ENCODE peak calls at places on chromosomes 6 and 20, in seven cellular contexts. P, R, W, N, E, L and Y are unnamed samples.

GRCh38 chr6:107704377-107705013 is 119.6 kb downstream of the SCML4 start:
- DNase-seq in P (peak), R (peak), W (no peak), N (no peak), E (peak), L (peak), Y (no peak)

GRCh38 chr6:127971945-127972391 is 71.1 kb upstream of the THEMIS start:
- DNase-seq in P (no peak), R (peak), W (no peak), N (no peak), E (peak), L (peak), Y (no peak)

GRCh38 chr20:45320948-45321595 is 13.0 kb upstream of the MATN4 start:
- DNase-seq in P (no peak), R (no peak), W (no peak), N (no peak), E (no peak), L (no peak), Y (no peak)

GRCh38 chr20:61517419-61517818 is 265.4 kb downstream of the CDH4 start:
- DNase-seq in P (no peak), R (no peak), W (no peak), N (no peak), E (no peak), L (no peak), Y (no peak)

GRCh38 chr6:108432143-108432542 is 128.6 kb upstream of the FOXO3 start:
- DNase-seq in P (no peak), R (no peak), W (no peak), N (no peak), E (no peak), L (no peak), Y (no peak)

GRCh38 chr6:13099771-13100170 is 228.6 kb downstream of the TBC1D7 start:
- DNase-seq in P (no peak), R (no peak), W (no peak), N (no peak), E (no peak), L (no peak), Y (no peak)

GRCh38 chr6:11146117-11146826 is 34.7 kb upstream of the ERVFRD-1 start:
- DNase-seq in P (no peak), R (no peak), W (no peak), N (no peak), E (no peak), L (no peak), Y (no peak)

GRCh38 chr6:166313255-166314070 is 5.3 kb upstream of the PRR18 start:
- DNase-seq in P (peak), R (peak), W (no peak), N (peak), E (peak), L (peak), Y (no peak)

GRCh38 chr6:75296811-75297779 is 12.5 kb upstream of the TMEM30A start:
- DNase-seq in P (no peak), R (peak), W (no peak), N (no peak), E (peak), L (peak), Y (no peak)

GRCh38 chr6:112933947-112934346 is 586.8 kb downstream of the RFPL4B start:
- DNase-seq in P (no peak), R (no peak), W (no peak), N (no peak), E (no peak), L (no peak), Y (no peak)

GRCh38 chr6:160767019-160767646 is 65.1 kb downstream of the PLG start:
- DNase-seq in P (peak), R (no peak), W (no peak), N (peak), E (peak), L (peak), Y (no peak)

GRCh38 chr20:63090682-63091571 is 84.2 kb upstream of the BHLHE23 start:
- DNase-seq in P (no peak), R (no peak), W (no peak), N (peak), E (no peak), L (no peak), Y (no peak)

GRCh38 chr6:156175971-156176421 is 601.2 kb upstream of the ARID1B start:
- DNase-seq in P (peak), R (no peak), W (no peak), N (peak), E (peak), L (peak), Y (no peak)

GRCh38 chr20:25278636-25279361 is 30.9 kb downstream of the PYGB start:
- DNase-seq in P (no peak), R (no peak), W (no peak), N (peak), E (no peak), L (no peak), Y (no peak)

GRCh38 chr6:37643851-37644672 is 53.6 kb downstream of the MDGA1 start:
- DNase-seq in P (no peak), R (no peak), W (no peak), N (no peak), E (no peak), L (no peak), Y (no peak)

GRCh38 chr20:33647603-33648395 is 14.3 kb upstream of the C20orf144 start:
- DNase-seq in P (no peak), R (no peak), W (no peak), N (no peak), E (peak), L (no peak), Y (no peak)

GRCh38 chr6:158642097-158642601 is 2.4 kb downstream of the DYNLT1 start:
- DNase-seq in P (no peak), R (peak), W (no peak), N (peak), E (peak), L (peak), Y (no peak)

GRCh38 chr20:53354314-53354713 is 239.3 kb downstream of the ZNF217 start:
- DNase-seq in P (no peak), R (no peak), W (no peak), N (no peak), E (no peak), L (no peak), Y (no peak)

GRCh38 chr20:59788811-59789210 is 144.6 kb downstream of the SYCP2 start:
- DNase-seq in P (no peak), R (no peak), W (no peak), N (no peak), E (no peak), L (no peak), Y (no peak)

GRCh38 chr6:33177552-33178446 is 14.5 kb downstream of the COL11A2 start:
- DNase-seq in P (no peak), R (no peak), W (no peak), N (no peak), E (no peak), L (no peak), Y (no peak)

GRCh38 chr6:45717715-45718114 is 297.9 kb downstream of the CLIC5 start:
- DNase-seq in P (no peak), R (no peak), W (no peak), N (no peak), E (no peak), L (no peak), Y (no peak)

GRCh38 chr6:70651326-70651905 is 16.3 kb upstream of the SMAP1 start:
- DNase-seq in P (no peak), R (no peak), W (no peak), N (no peak), E (no peak), L (no peak), Y (no peak)

GRCh38 chr6:112007805-112008204 is 46.1 kb upstream of the CCN6 start:
- DNase-seq in P (no peak), R (peak), W (no peak), N (peak), E (no peak), L (no peak), Y (no peak)

GRCh38 chr6:97053643-97054411 is 129.3 kb downstream of the KLHL32 start:
- DNase-seq in P (no peak), R (peak), W (no peak), N (no peak), E (no peak), L (peak), Y (no peak)

GRCh38 chr20:48162621-48163020 is 377.3 kb upstream of the SULF2 start:
- DNase-seq in P (no peak), R (no peak), W (no peak), N (no peak), E (no peak), L (no peak), Y (no peak)

GRCh38 chr6:161094904-161095440 is 103.4 kb downstream of the MAP3K4 start:
- DNase-seq in P (no peak), R (peak), W (no peak), N (no peak), E (peak), L (no peak), Y (no peak)

GRCh38 chr6:147255948-147256674 is 51.9 kb downstream of the STXBP5 start:
- DNase-seq in P (no peak), R (no peak), W (no peak), N (no peak), E (no peak), L (no peak), Y (no peak)

GRCh38 chr6:148972481-148972880 is 225.7 kb downstream of the UST start:
- DNase-seq in P (peak), R (no peak), W (no peak), N (peak), E (peak), L (no peak), Y (no peak)

GRCh38 chr20:44324343-44324742 is 12.5 kb upstream of the R3HDML start:
- DNase-seq in P (no peak), R (peak), W (no peak), N (no peak), E (peak), L (no peak), Y (no peak)

GRCh38 chr20:2820084-2820895 is 4.1 kb downstream of the TMEM239 start:
- DNase-seq in P (no peak), R (no peak), W (no peak), N (no peak), E (no peak), L (no peak), Y (no peak)